ENCODE peak calls at places on chromosomes 13 and 19, in nine cellular contexts. One of them, this sample, is unnamed.

GRCh38 chr19:39199025-39199424 is 2.3 kb downstream of the NCCRP1 start:
- DNase-seq in endothelial cell: no peak
- DNase-seq in MCF 10A: no peak
- DNase-seq in colonic mucosa: no peak
- DNase-seq in progenitor cell of endocrine pancreas: no peak
- DNase-seq in hepatocyte: no peak
- DNase-seq in osteocyte: no peak
- DNase-seq in adrenal gland: peak; percentile 69
- DNase-seq in AG09319: peak; percentile 24
- DNase-seq in this sample: no peak

GRCh38 chr19:58227964-58228583 is 640 bp upstream of the ZNF544 start:
- DNase-seq in osteocyte: no peak
- DNase-seq in colonic mucosa: no peak
- DNase-seq in AG09319: no peak
- DNase-seq in MCF 10A: no peak
- DNase-seq in adrenal gland: no peak
- DNase-seq in endothelial cell: no peak
- DNase-seq in progenitor cell of endocrine pancreas: no peak
- DNase-seq in hepatocyte: no peak
- DNase-seq in this sample: peak; percentile 75

GRCh38 chr19:8607386-8607785 is 3.1 kb downstream of the ADAMTS10 start:
- DNase-seq in endothelial cell: no peak
- DNase-seq in osteocyte: no peak
- DNase-seq in adrenal gland: no peak
- DNase-seq in MCF 10A: peak; percentile 59
- DNase-seq in AG09319: no peak
- DNase-seq in colonic mucosa: no peak
- DNase-seq in progenitor cell of endocrine pancreas: no peak
- DNase-seq in hepatocyte: no peak
- DNase-seq in this sample: no peak

GRCh38 chr19:10274589-10274988 is 3.7 kb downstream of the ICAM1 start:
- DNase-seq in osteocyte: no peak
- DNase-seq in AG09319: no peak
- DNase-seq in progenitor cell of endocrine pancreas: no peak
- DNase-seq in endothelial cell: no peak
- DNase-seq in hepatocyte: no peak
- DNase-seq in colonic mucosa: no peak
- DNase-seq in adrenal gland: no peak
- DNase-seq in MCF 10A: no peak
- DNase-seq in this sample: no peak

GRCh38 chr13:44819245-44819644 is 170.0 kb downstream of the NUFIP1 start:
- DNase-seq in AG09319: no peak
- DNase-seq in adrenal gland: no peak
- DNase-seq in osteocyte: no peak
- DNase-seq in MCF 10A: peak; percentile 61
- DNase-seq in hepatocyte: peak; percentile 75
- DNase-seq in endothelial cell: no peak
- DNase-seq in progenitor cell of endocrine pancreas: no peak
- DNase-seq in colonic mucosa: no peak
- DNase-seq in this sample: no peak

GRCh38 chr19:29273000-29273691 is 60.2 kb upstream of the UQCRFS1 start:
- DNase-seq in endothelial cell: no peak
- DNase-seq in MCF 10A: no peak
- DNase-seq in adrenal gland: no peak
- DNase-seq in colonic mucosa: no peak
- DNase-seq in hepatocyte: no peak
- DNase-seq in osteocyte: peak; percentile 40
- DNase-seq in AG09319: no peak
- DNase-seq in progenitor cell of endocrine pancreas: no peak
- DNase-seq in this sample: peak; percentile 27

GRCh38 chr13:62524061-62524460 is 1108.4 kb upstream of the PCDH20 start:
- DNase-seq in AG09319: no peak
- DNase-seq in endothelial cell: no peak
- DNase-seq in MCF 10A: no peak
- DNase-seq in osteocyte: no peak
- DNase-seq in progenitor cell of endocrine pancreas: no peak
- DNase-seq in colonic mucosa: no peak
- DNase-seq in adrenal gland: no peak
- DNase-seq in hepatocyte: no peak
- DNase-seq in this sample: no peak

GRCh38 chr19:40192758-40193586 is 1.7 kb downstream of the MAP3K10 start:
- DNase-seq in progenitor cell of endocrine pancreas: no peak
- DNase-seq in colonic mucosa: no peak
- DNase-seq in hepatocyte: no peak
- DNase-seq in MCF 10A: no peak
- DNase-seq in AG09319: no peak
- DNase-seq in osteocyte: no peak
- DNase-seq in endothelial cell: no peak
- DNase-seq in adrenal gland: no peak
- DNase-seq in this sample: no peak

GRCh38 chr19:54616840-54617560 is 13.3 kb upstream of the LILRB1 start:
- DNase-seq in MCF 10A: no peak
- DNase-seq in AG09319: no peak
- DNase-seq in osteocyte: peak; percentile 53
- DNase-seq in hepatocyte: no peak
- DNase-seq in endothelial cell: no peak
- DNase-seq in adrenal gland: no peak
- DNase-seq in colonic mucosa: peak; percentile 16
- DNase-seq in progenitor cell of endocrine pancreas: no peak
- DNase-seq in this sample: no peak

GRCh38 chr13:113123226-113124150 is 889 bp downstream of the F10 start:
- DNase-seq in AG09319: no peak
- DNase-seq in hepatocyte: no peak
- DNase-seq in progenitor cell of endocrine pancreas: no peak
- DNase-seq in osteocyte: peak; percentile 75
- DNase-seq in MCF 10A: no peak
- DNase-seq in endothelial cell: peak; percentile 38
- DNase-seq in colonic mucosa: no peak
- DNase-seq in adrenal gland: no peak
- DNase-seq in this sample: peak; percentile 68

GRCh38 chr19:48186541-48186991 is 16.1 kb downstream of the ZSWIM9 start:
- DNase-seq in endothelial cell: no peak
- DNase-seq in colonic mucosa: no peak
- DNase-seq in progenitor cell of endocrine pancreas: no peak
- DNase-seq in AG09319: no peak
- DNase-seq in MCF 10A: no peak
- DNase-seq in adrenal gland: no peak
- DNase-seq in hepatocyte: no peak
- DNase-seq in osteocyte: no peak
- DNase-seq in this sample: no peak

GRCh38 chr19:48182434-48182833 is 12.0 kb downstream of the ZSWIM9 start:
- DNase-seq in hepatocyte: no peak
- DNase-seq in adrenal gland: no peak
- DNase-seq in colonic mucosa: no peak
- DNase-seq in MCF 10A: no peak
- DNase-seq in osteocyte: no peak
- DNase-seq in progenitor cell of endocrine pancreas: no peak
- DNase-seq in endothelial cell: no peak
- DNase-seq in AG09319: no peak
- DNase-seq in this sample: no peak

GRCh38 chr19:48181505-48181904 is 11.0 kb downstream of the ZSWIM9 start:
- DNase-seq in progenitor cell of endocrine pancreas: no peak
- DNase-seq in AG09319: no peak
- DNase-seq in hepatocyte: no peak
- DNase-seq in endothelial cell: no peak
- DNase-seq in osteocyte: no peak
- DNase-seq in adrenal gland: no peak
- DNase-seq in MCF 10A: no peak
- DNase-seq in colonic mucosa: no peak
- DNase-seq in this sample: no peak

GRCh38 chr19:48183356-48183755 is 12.9 kb downstream of the ZSWIM9 start:
- DNase-seq in osteocyte: no peak
- DNase-seq in progenitor cell of endocrine pancreas: no peak
- DNase-seq in endothelial cell: no peak
- DNase-seq in colonic mucosa: no peak
- DNase-seq in AG09319: no peak
- DNase-seq in adrenal gland: no peak
- DNase-seq in hepatocyte: no peak
- DNase-seq in MCF 10A: no peak
- DNase-seq in this sample: no peak

DNA sequence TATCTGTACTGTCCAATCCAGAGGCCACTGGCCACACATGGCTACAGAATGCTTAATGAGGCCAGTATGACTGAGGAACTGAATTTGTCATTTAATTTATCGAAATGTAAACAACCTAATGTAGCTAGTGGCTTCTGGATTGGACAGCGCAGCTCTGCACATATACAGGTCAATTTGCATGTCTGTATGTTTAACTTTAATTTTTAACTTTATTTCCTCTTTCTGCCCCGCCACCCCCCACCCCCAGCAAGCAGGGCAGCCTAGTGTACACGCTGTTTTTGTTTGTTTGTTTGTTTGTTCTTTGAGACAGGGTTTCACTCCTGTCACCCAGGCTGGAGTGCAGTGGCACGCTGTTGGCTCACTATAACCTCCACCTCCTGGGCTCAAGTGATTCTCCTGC is 15.5 kb downstream of the ZSWIM9 start:
- DNase-seq in adrenal gland: no peak
- DNase-seq in hepatocyte: no peak
- DNase-seq in progenitor cell of endocrine pancreas: no peak
- DNase-seq in MCF 10A: no peak
- DNase-seq in AG09319: no peak
- DNase-seq in endothelial cell: no peak
- DNase-seq in colonic mucosa: no peak
- DNase-seq in osteocyte: no peak
- DNase-seq in this sample: no peak
- TF ChIP-seq CTCF in adrenal gland: no peak
- TF ChIP-seq CTCF in hepatocyte: no peak
- TF ChIP-seq CTCF in progenitor cell of endocrine pancreas: no peak
- TF ChIP-seq CTCF in MCF 10A: no peak
- TF ChIP-seq CTCF in AG09319: no peak
- TF ChIP-seq CTCF in endothelial cell: no peak
- TF ChIP-seq CTCF in colonic mucosa: no peak
- TF ChIP-seq CTCF in osteocyte: no peak
- TF ChIP-seq CTCF in this sample: no peak

DNA sequence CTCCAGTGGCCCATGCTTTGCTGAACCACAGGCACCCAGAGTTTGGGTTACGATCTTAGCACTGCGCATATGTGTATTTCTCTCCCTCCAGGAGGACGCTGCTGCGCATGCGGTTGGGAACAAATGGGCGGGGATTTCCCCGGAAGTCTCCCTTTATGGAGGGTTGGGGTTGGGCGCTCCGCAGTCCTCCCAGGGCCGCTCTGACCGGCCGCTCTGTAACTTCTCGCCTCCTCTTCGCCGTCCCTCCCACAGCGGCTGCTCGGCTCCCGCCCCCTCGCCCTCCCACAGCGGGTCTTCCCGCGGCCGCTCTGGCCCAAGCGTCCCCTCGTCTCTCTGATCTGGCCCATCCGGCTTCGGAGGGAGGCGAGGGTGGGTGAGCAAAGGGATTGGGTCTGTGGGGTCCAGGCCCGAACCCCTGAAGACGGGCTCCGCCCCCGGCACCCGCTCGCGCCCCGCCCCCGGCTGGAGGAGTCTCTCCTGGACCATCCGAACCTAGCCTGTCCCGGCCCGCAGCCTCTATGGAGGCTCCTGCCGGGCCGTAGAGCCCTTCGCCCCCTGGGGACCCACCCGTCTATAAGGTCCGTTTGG is at the start of gene MEGF8:
- DNase-seq in adrenal gland: peak; percentile 97
- DNase-seq in AG09319: peak; percentile 97
- DNase-seq in progenitor cell of endocrine pancreas: peak; percentile 95
- DNase-seq in colonic mucosa: peak; percentile 99
- DNase-seq in hepatocyte: peak; percentile 99
- DNase-seq in osteocyte: peak; percentile 99
- DNase-seq in MCF 10A: peak; percentile 99
- DNase-seq in endothelial cell: peak; percentile 94
- DNase-seq in this sample: peak; percentile 97
- TF ChIP-seq CTCF in adrenal gland: peak; percentile 90
- TF ChIP-seq CTCF in AG09319: peak; percentile 96
- TF ChIP-seq CTCF in progenitor cell of endocrine pancreas: no peak
- TF ChIP-seq CTCF in colonic mucosa: peak; percentile 80
- TF ChIP-seq CTCF in hepatocyte: peak; percentile 96
- TF ChIP-seq CTCF in osteocyte: peak; percentile 97
- TF ChIP-seq CTCF in MCF 10A: no peak
- TF ChIP-seq CTCF in endothelial cell: peak; percentile 14
- TF ChIP-seq CTCF in this sample: no peak

GRCh38 chr13:97659602-97660001 is 225.6 kb downstream of the RAP2A start:
- DNase-seq in endothelial cell: peak; percentile 46
- DNase-seq in colonic mucosa: no peak
- DNase-seq in adrenal gland: peak; percentile 23
- DNase-seq in progenitor cell of endocrine pancreas: no peak
- DNase-seq in hepatocyte: peak; percentile 43
- DNase-seq in osteocyte: peak; percentile 25
- DNase-seq in AG09319: no peak
- DNase-seq in MCF 10A: no peak
- DNase-seq in this sample: no peak
- TF ChIP-seq CTCF in endothelial cell: no peak
- TF ChIP-seq CTCF in colonic mucosa: no peak
- TF ChIP-seq CTCF in adrenal gland: peak; percentile 17
- TF ChIP-seq CTCF in progenitor cell of endocrine pancreas: peak; percentile 34
- TF ChIP-seq CTCF in hepatocyte: peak; percentile 60
- TF ChIP-seq CTCF in osteocyte: peak; percentile 48
- TF ChIP-seq CTCF in AG09319: peak; percentile 38
- TF ChIP-seq CTCF in MCF 10A: no peak
- TF ChIP-seq CTCF in this sample: peak; percentile 19

DNA sequence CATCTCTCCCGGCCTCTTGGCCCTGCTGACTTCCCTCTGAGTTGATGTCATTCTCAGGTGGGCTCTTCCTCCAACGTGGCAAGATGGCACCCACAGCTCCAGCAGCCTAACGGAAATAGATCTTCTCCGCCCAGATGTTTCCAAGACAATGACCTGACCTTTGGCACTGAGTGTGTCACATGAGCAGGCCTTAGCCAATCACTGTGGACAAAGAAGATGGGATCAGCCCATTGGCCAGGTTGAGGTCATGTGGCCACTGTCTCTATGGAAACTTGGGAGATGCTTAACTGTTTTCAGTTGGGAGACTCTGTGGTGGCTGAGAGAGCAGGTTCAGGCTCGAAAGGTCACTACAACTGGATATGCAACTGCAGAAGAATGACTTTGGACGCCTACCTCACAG is 14.9 kb downstream of the MBD3L2B start:
- DNase-seq in adrenal gland: no peak
- DNase-seq in endothelial cell: no peak
- DNase-seq in colonic mucosa: no peak
- DNase-seq in MCF 10A: no peak
- DNase-seq in progenitor cell of endocrine pancreas: no peak
- DNase-seq in hepatocyte: no peak
- DNase-seq in osteocyte: no peak
- DNase-seq in AG09319: no peak
- DNase-seq in this sample: no peak
- TF ChIP-seq CTCF in adrenal gland: no peak
- TF ChIP-seq CTCF in endothelial cell: no peak
- TF ChIP-seq CTCF in colonic mucosa: no peak
- TF ChIP-seq CTCF in MCF 10A: no peak
- TF ChIP-seq CTCF in progenitor cell of endocrine pancreas: no peak
- TF ChIP-seq CTCF in hepatocyte: no peak
- TF ChIP-seq CTCF in osteocyte: no peak
- TF ChIP-seq CTCF in AG09319: no peak
- TF ChIP-seq CTCF in this sample: no peak

DNA sequence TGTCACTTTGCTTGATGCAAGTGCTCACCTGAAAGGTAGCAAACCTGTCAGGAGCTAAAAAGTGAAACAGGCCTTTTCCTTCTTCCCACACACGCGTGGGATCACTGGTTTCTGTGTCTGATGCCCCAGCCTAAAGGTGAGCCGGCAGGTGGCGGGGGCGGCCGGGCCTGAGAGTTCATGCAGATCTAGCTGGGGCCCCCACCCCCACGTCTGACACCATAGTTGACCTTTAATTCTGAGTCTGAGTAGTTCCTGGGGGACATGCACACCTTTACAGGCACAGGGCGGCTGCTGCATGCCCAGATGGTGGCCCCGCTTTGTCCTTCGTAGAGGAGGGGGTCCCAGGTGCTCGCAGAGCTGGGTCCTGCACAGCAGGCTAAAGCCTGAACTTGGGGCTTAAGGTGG is 345.3 kb downstream of the TEX29 start:
- DNase-seq in AG09319: no peak
- DNase-seq in hepatocyte: no peak
- DNase-seq in endothelial cell: no peak
- DNase-seq in osteocyte: peak; percentile 82
- DNase-seq in progenitor cell of endocrine pancreas: no peak
- DNase-seq in colonic mucosa: no peak
- DNase-seq in adrenal gland: no peak
- DNase-seq in MCF 10A: no peak
- DNase-seq in this sample: peak; percentile 60
- TF ChIP-seq CTCF in AG09319: no peak
- TF ChIP-seq CTCF in hepatocyte: no peak
- TF ChIP-seq CTCF in endothelial cell: no peak
- TF ChIP-seq CTCF in osteocyte: no peak
- TF ChIP-seq CTCF in progenitor cell of endocrine pancreas: no peak
- TF ChIP-seq CTCF in colonic mucosa: no peak
- TF ChIP-seq CTCF in adrenal gland: no peak
- TF ChIP-seq CTCF in MCF 10A: no peak
- TF ChIP-seq CTCF in this sample: no peak

This sample was measured in type B pancreatic cell.